ENCODE peak calls at places on chromosomes 2 and 18, in ten cellular contexts. One of them, this sample, is unnamed.

GRCh38 chr2:220556658-220557057 is 929.2 kb downstream of the SLC4A3 start:
- DNase-seq in activated naive CD4-positive, alpha-beta T cell: no peak
- DNase-seq in nephron progenitor cell: no peak
- DNase-seq in CD8-positive, alpha-beta memory T cell: no peak
- DNase-seq in COR-L47: no peak
- DNase-seq in stimulated activated CD8-positive, alpha-beta memory T cell treated with anti-CD3 and anti-CD28 coated beads, Interleukin-2, amount 100 ng/mL, for 48 hours: no peak
- DNase-seq in A549: no peak
- DNase-seq in progenitor cell of endocrine pancreas: no peak
- DNase-seq in iPS-NIHi11: no peak
- DNase-seq in sigmoid colon: no peak
- DNase-seq in this sample: no peak

GRCh38 chr18:22385718-22386117 is 32.0 kb downstream of the CTAGE1 start:
- DNase-seq in nephron progenitor cell: no peak
- DNase-seq in A549: no peak
- DNase-seq in activated naive CD4-positive, alpha-beta T cell: no peak
- DNase-seq in iPS-NIHi11: no peak
- DNase-seq in progenitor cell of endocrine pancreas: no peak
- DNase-seq in COR-L47: no peak
- DNase-seq in sigmoid colon: no peak
- DNase-seq in CD8-positive, alpha-beta memory T cell: no peak
- DNase-seq in stimulated activated CD8-positive, alpha-beta memory T cell treated with anti-CD3 and anti-CD28 coated beads, Interleukin-2, amount 100 ng/mL, for 48 hours: no peak
- DNase-seq in this sample: no peak

GRCh38 chr2:106970471-106971261 is 84.7 kb upstream of the ST6GAL2 start:
- DNase-seq in A549: peak; percentile 10
- DNase-seq in stimulated activated CD8-positive, alpha-beta memory T cell treated with anti-CD3 and anti-CD28 coated beads, Interleukin-2, amount 100 ng/mL, for 48 hours: no peak
- DNase-seq in sigmoid colon: no peak
- DNase-seq in nephron progenitor cell: no peak
- DNase-seq in COR-L47: no peak
- DNase-seq in CD8-positive, alpha-beta memory T cell: no peak
- DNase-seq in iPS-NIHi11: no peak
- DNase-seq in activated naive CD4-positive, alpha-beta T cell: no peak
- DNase-seq in progenitor cell of endocrine pancreas: no peak
- DNase-seq in this sample: no peak

GRCh38 chr2:175166216-175166824 is 1.7 kb downstream of the ATF2 start:
- DNase-seq in stimulated activated CD8-positive, alpha-beta memory T cell treated with anti-CD3 and anti-CD28 coated beads, Interleukin-2, amount 100 ng/mL, for 48 hours: no peak
- DNase-seq in COR-L47: no peak
- DNase-seq in nephron progenitor cell: no peak
- DNase-seq in A549: no peak
- DNase-seq in progenitor cell of endocrine pancreas: no peak
- DNase-seq in CD8-positive, alpha-beta memory T cell: no peak
- DNase-seq in iPS-NIHi11: no peak
- DNase-seq in sigmoid colon: no peak
- DNase-seq in activated naive CD4-positive, alpha-beta T cell: no peak
- DNase-seq in this sample: peak; percentile 24

GRCh38 chr2:100592226-100592625 is 29.4 kb downstream of the PDCL3 start:
- DNase-seq in progenitor cell of endocrine pancreas: no peak
- DNase-seq in activated naive CD4-positive, alpha-beta T cell: no peak
- DNase-seq in stimulated activated CD8-positive, alpha-beta memory T cell treated with anti-CD3 and anti-CD28 coated beads, Interleukin-2, amount 100 ng/mL, for 48 hours: no peak
- DNase-seq in nephron progenitor cell: no peak
- DNase-seq in A549: no peak
- DNase-seq in COR-L47: no peak
- DNase-seq in sigmoid colon: no peak
- DNase-seq in iPS-NIHi11: no peak
- DNase-seq in CD8-positive, alpha-beta memory T cell: no peak
- DNase-seq in this sample: no peak

GRCh38 chr2:86225581-86225980 is 26.3 kb downstream of the MRPL35 start:
- DNase-seq in nephron progenitor cell: no peak
- DNase-seq in stimulated activated CD8-positive, alpha-beta memory T cell treated with anti-CD3 and anti-CD28 coated beads, Interleukin-2, amount 100 ng/mL, for 48 hours: peak; percentile 24
- DNase-seq in sigmoid colon: peak; percentile 92
- DNase-seq in activated naive CD4-positive, alpha-beta T cell: peak; percentile 13
- DNase-seq in progenitor cell of endocrine pancreas: no peak
- DNase-seq in COR-L47: no peak
- DNase-seq in A549: no peak
- DNase-seq in iPS-NIHi11: no peak
- DNase-seq in CD8-positive, alpha-beta memory T cell: peak; percentile 25
- DNase-seq in this sample: no peak

GRCh38 chr2:101731221-101732054 is 33.9 kb downstream of the MAP4K4 start:
- DNase-seq in CD8-positive, alpha-beta memory T cell: no peak
- DNase-seq in activated naive CD4-positive, alpha-beta T cell: no peak
- DNase-seq in COR-L47: no peak
- DNase-seq in iPS-NIHi11: no peak
- DNase-seq in stimulated activated CD8-positive, alpha-beta memory T cell treated with anti-CD3 and anti-CD28 coated beads, Interleukin-2, amount 100 ng/mL, for 48 hours: no peak
- DNase-seq in nephron progenitor cell: no peak
- DNase-seq in A549: no peak
- DNase-seq in sigmoid colon: no peak
- DNase-seq in progenitor cell of endocrine pancreas: no peak
- DNase-seq in this sample: no peak

GRCh38 chr2:236856856-236857616 is 228.7 kb upstream of the COPS8 start:
- DNase-seq in COR-L47: no peak
- DNase-seq in progenitor cell of endocrine pancreas: no peak
- DNase-seq in stimulated activated CD8-positive, alpha-beta memory T cell treated with anti-CD3 and anti-CD28 coated beads, Interleukin-2, amount 100 ng/mL, for 48 hours: no peak
- DNase-seq in iPS-NIHi11: peak; percentile 41
- DNase-seq in A549: no peak
- DNase-seq in activated naive CD4-positive, alpha-beta T cell: no peak
- DNase-seq in sigmoid colon: peak; percentile 42
- DNase-seq in CD8-positive, alpha-beta memory T cell: no peak
- DNase-seq in nephron progenitor cell: peak; percentile 26
- DNase-seq in this sample: no peak

GRCh38 chr2:100731535-100731981 is 88.4 kb upstream of the NPAS2 start:
- DNase-seq in iPS-NIHi11: no peak
- DNase-seq in sigmoid colon: no peak
- DNase-seq in CD8-positive, alpha-beta memory T cell: no peak
- DNase-seq in stimulated activated CD8-positive, alpha-beta memory T cell treated with anti-CD3 and anti-CD28 coated beads, Interleukin-2, amount 100 ng/mL, for 48 hours: no peak
- DNase-seq in progenitor cell of endocrine pancreas: no peak
- DNase-seq in COR-L47: no peak
- DNase-seq in nephron progenitor cell: no peak
- DNase-seq in activated naive CD4-positive, alpha-beta T cell: no peak
- DNase-seq in A549: no peak
- DNase-seq in this sample: no peak

GRCh38 chr2:72794572-72794971 is 31.3 kb downstream of the EXOC6B start:
- DNase-seq in sigmoid colon: no peak
- DNase-seq in A549: no peak
- DNase-seq in COR-L47: no peak
- DNase-seq in stimulated activated CD8-positive, alpha-beta memory T cell treated with anti-CD3 and anti-CD28 coated beads, Interleukin-2, amount 100 ng/mL, for 48 hours: no peak
- DNase-seq in iPS-NIHi11: no peak
- DNase-seq in nephron progenitor cell: no peak
- DNase-seq in CD8-positive, alpha-beta memory T cell: no peak
- DNase-seq in progenitor cell of endocrine pancreas: no peak
- DNase-seq in activated naive CD4-positive, alpha-beta T cell: no peak
- DNase-seq in this sample: no peak

GRCh38 chr2:121368841-121369240 is 83.8 kb upstream of the TFCP2L1 start:
- DNase-seq in activated naive CD4-positive, alpha-beta T cell: no peak
- DNase-seq in sigmoid colon: no peak
- DNase-seq in A549: no peak
- DNase-seq in stimulated activated CD8-positive, alpha-beta memory T cell treated with anti-CD3 and anti-CD28 coated beads, Interleukin-2, amount 100 ng/mL, for 48 hours: no peak
- DNase-seq in progenitor cell of endocrine pancreas: no peak
- DNase-seq in nephron progenitor cell: no peak
- DNase-seq in iPS-NIHi11: no peak
- DNase-seq in COR-L47: no peak
- DNase-seq in CD8-positive, alpha-beta memory T cell: no peak
- DNase-seq in this sample: no peak

GRCh38 chr2:73700111-73700510 is 37.0 kb downstream of the TPRKB start:
- DNase-seq in CD8-positive, alpha-beta memory T cell: no peak
- DNase-seq in sigmoid colon: no peak
- DNase-seq in progenitor cell of endocrine pancreas: no peak
- DNase-seq in COR-L47: no peak
- DNase-seq in A549: no peak
- DNase-seq in stimulated activated CD8-positive, alpha-beta memory T cell treated with anti-CD3 and anti-CD28 coated beads, Interleukin-2, amount 100 ng/mL, for 48 hours: no peak
- DNase-seq in nephron progenitor cell: no peak
- DNase-seq in iPS-NIHi11: no peak
- DNase-seq in activated naive CD4-positive, alpha-beta T cell: no peak
- DNase-seq in this sample: no peak

GRCh38 chr2:5981241-5982055 is 289.3 kb downstream of the SOX11 start:
- DNase-seq in stimulated activated CD8-positive, alpha-beta memory T cell treated with anti-CD3 and anti-CD28 coated beads, Interleukin-2, amount 100 ng/mL, for 48 hours: no peak
- DNase-seq in COR-L47: peak; percentile 58
- DNase-seq in activated naive CD4-positive, alpha-beta T cell: no peak
- DNase-seq in nephron progenitor cell: peak; percentile 56
- DNase-seq in sigmoid colon: no peak
- DNase-seq in A549: no peak
- DNase-seq in iPS-NIHi11: peak; percentile 40
- DNase-seq in CD8-positive, alpha-beta memory T cell: no peak
- DNase-seq in progenitor cell of endocrine pancreas: peak; percentile 11
- DNase-seq in this sample: no peak

GRCh38 chr2:172991036-172991435 is 84.6 kb upstream of the MAP3K20 start:
- DNase-seq in stimulated activated CD8-positive, alpha-beta memory T cell treated with anti-CD3 and anti-CD28 coated beads, Interleukin-2, amount 100 ng/mL, for 48 hours: no peak
- DNase-seq in CD8-positive, alpha-beta memory T cell: no peak
- DNase-seq in iPS-NIHi11: no peak
- DNase-seq in nephron progenitor cell: no peak
- DNase-seq in A549: no peak
- DNase-seq in sigmoid colon: no peak
- DNase-seq in COR-L47: no peak
- DNase-seq in activated naive CD4-positive, alpha-beta T cell: no peak
- DNase-seq in progenitor cell of endocrine pancreas: no peak
- DNase-seq in this sample: no peak

GRCh38 chr2:1748176-1748740 is 3.9 kb upstream of the PXDN start:
- DNase-seq in A549: no peak
- DNase-seq in CD8-positive, alpha-beta memory T cell: no peak
- DNase-seq in activated naive CD4-positive, alpha-beta T cell: no peak
- DNase-seq in iPS-NIHi11: no peak
- DNase-seq in sigmoid colon: no peak
- DNase-seq in nephron progenitor cell: no peak
- DNase-seq in progenitor cell of endocrine pancreas: no peak
- DNase-seq in stimulated activated CD8-positive, alpha-beta memory T cell treated with anti-CD3 and anti-CD28 coated beads, Interleukin-2, amount 100 ng/mL, for 48 hours: no peak
- DNase-seq in COR-L47: no peak
- DNase-seq in this sample: no peak

GRCh38 chr2:63486861-63487290 is 101.4 kb downstream of the WDPCP start:
- DNase-seq in activated naive CD4-positive, alpha-beta T cell: no peak
- DNase-seq in COR-L47: no peak
- DNase-seq in iPS-NIHi11: no peak
- DNase-seq in stimulated activated CD8-positive, alpha-beta memory T cell treated with anti-CD3 and anti-CD28 coated beads, Interleukin-2, amount 100 ng/mL, for 48 hours: no peak
- DNase-seq in nephron progenitor cell: no peak
- DNase-seq in sigmoid colon: no peak
- DNase-seq in progenitor cell of endocrine pancreas: no peak
- DNase-seq in A549: no peak
- DNase-seq in CD8-positive, alpha-beta memory T cell: no peak
- DNase-seq in this sample: no peak

GRCh38 chr2:187993516-187993915 is 298.2 kb upstream of the GULP1 start:
- DNase-seq in stimulated activated CD8-positive, alpha-beta memory T cell treated with anti-CD3 and anti-CD28 coated beads, Interleukin-2, amount 100 ng/mL, for 48 hours: no peak
- DNase-seq in iPS-NIHi11: no peak
- DNase-seq in nephron progenitor cell: no peak
- DNase-seq in progenitor cell of endocrine pancreas: no peak
- DNase-seq in CD8-positive, alpha-beta memory T cell: no peak
- DNase-seq in sigmoid colon: no peak
- DNase-seq in COR-L47: no peak
- DNase-seq in activated naive CD4-positive, alpha-beta T cell: no peak
- DNase-seq in A549: no peak
- DNase-seq in this sample: no peak

GRCh38 chr2:67399831-67400489 is 2.8 kb downstream of the ETAA1 start:
- DNase-seq in iPS-NIHi11: no peak
- DNase-seq in activated naive CD4-positive, alpha-beta T cell: no peak
- DNase-seq in sigmoid colon: no peak
- DNase-seq in nephron progenitor cell: no peak
- DNase-seq in progenitor cell of endocrine pancreas: no peak
- DNase-seq in CD8-positive, alpha-beta memory T cell: no peak
- DNase-seq in A549: no peak
- DNase-seq in COR-L47: no peak
- DNase-seq in stimulated activated CD8-positive, alpha-beta memory T cell treated with anti-CD3 and anti-CD28 coated beads, Interleukin-2, amount 100 ng/mL, for 48 hours: no peak
- DNase-seq in this sample: no peak

GRCh38 chr2:74952575-74952974 is 5.9 kb upstream of the POLE4 start:
- DNase-seq in iPS-NIHi11: no peak
- DNase-seq in activated naive CD4-positive, alpha-beta T cell: no peak
- DNase-seq in A549: no peak
- DNase-seq in progenitor cell of endocrine pancreas: no peak
- DNase-seq in CD8-positive, alpha-beta memory T cell: no peak
- DNase-seq in nephron progenitor cell: no peak
- DNase-seq in sigmoid colon: no peak
- DNase-seq in stimulated activated CD8-positive, alpha-beta memory T cell treated with anti-CD3 and anti-CD28 coated beads, Interleukin-2, amount 100 ng/mL, for 48 hours: no peak
- DNase-seq in COR-L47: no peak
- DNase-seq in this sample: no peak

GRCh38 chr2:77268626-77269025 is 253.6 kb downstream of the LRRTM4 start:
- DNase-seq in progenitor cell of endocrine pancreas: no peak
- DNase-seq in nephron progenitor cell: no peak
- DNase-seq in activated naive CD4-positive, alpha-beta T cell: no peak
- DNase-seq in iPS-NIHi11: no peak
- DNase-seq in A549: no peak
- DNase-seq in stimulated activated CD8-positive, alpha-beta memory T cell treated with anti-CD3 and anti-CD28 coated beads, Interleukin-2, amount 100 ng/mL, for 48 hours: no peak
- DNase-seq in COR-L47: no peak
- DNase-seq in CD8-positive, alpha-beta memory T cell: no peak
- DNase-seq in sigmoid colon: no peak
- DNase-seq in this sample: no peak

This sample was measured in HAP-1.